ENCODE peak calls at places on chromosomes 16 and 17, in five cellular contexts. One of them, this sample, is unnamed.
A peak's percentile ranks its signal among the peaks of the same experiment; 100 is the strongest.

GRCh38 chr17:41567317-41567716 is 4.5 kb downstream of the KRT9 start:
- DNase-seq in nephron progenitor cell: no peak
- DNase-seq in stimulated activated effector memory CD8-positive, alpha-beta T cell treated with anti-CD3 and anti-CD28 coated beads, Interleukin-12 subunit alpha, Interleukin-12 subunit beta, amount 100 ng/mL, for 72 hours: no peak
- DNase-seq in esophagus squamous epithelium: no peak
- DNase-seq in HT-29: no peak
- DNase-seq in this sample: no peak

GRCh38 chr16:73560497-73560896 is 512.6 kb upstream of the ZFHX3 start:
- DNase-seq in stimulated activated effector memory CD8-positive, alpha-beta T cell treated with anti-CD3 and anti-CD28 coated beads, Interleukin-12 subunit alpha, Interleukin-12 subunit beta, amount 100 ng/mL, for 72 hours: no peak
- DNase-seq in nephron progenitor cell: no peak
- DNase-seq in esophagus squamous epithelium: no peak
- DNase-seq in HT-29: no peak
- DNase-seq in this sample: no peak

GRCh38 chr17:2211661-2212327 is 91.8 kb downstream of the SMG6 start:
- DNase-seq in esophagus squamous epithelium: no peak
- DNase-seq in HT-29: no peak
- DNase-seq in stimulated activated effector memory CD8-positive, alpha-beta T cell treated with anti-CD3 and anti-CD28 coated beads, Interleukin-12 subunit alpha, Interleukin-12 subunit beta, amount 100 ng/mL, for 72 hours: no peak
- DNase-seq in nephron progenitor cell: no peak
- DNase-seq in this sample: no peak

GRCh38 chr17:50151041-50151936 is 812 bp upstream of the PPP1R9B start:
- DNase-seq in HT-29: peak; percentile 91
- DNase-seq in nephron progenitor cell: peak; percentile 89
- DNase-seq in esophagus squamous epithelium: peak; percentile 57
- DNase-seq in stimulated activated effector memory CD8-positive, alpha-beta T cell treated with anti-CD3 and anti-CD28 coated beads, Interleukin-12 subunit alpha, Interleukin-12 subunit beta, amount 100 ng/mL, for 72 hours: peak; percentile 91
- DNase-seq in this sample: peak; percentile 96

GRCh38 chr17:82449136-82449882 is 1.2 kb downstream of the CYBC1 start:
- DNase-seq in esophagus squamous epithelium: peak; percentile 51
- DNase-seq in stimulated activated effector memory CD8-positive, alpha-beta T cell treated with anti-CD3 and anti-CD28 coated beads, Interleukin-12 subunit alpha, Interleukin-12 subunit beta, amount 100 ng/mL, for 72 hours: peak; percentile 84
- DNase-seq in nephron progenitor cell: no peak
- DNase-seq in HT-29: no peak
- DNase-seq in this sample: no peak

GRCh38 chr16:78503501-78504110 is 404.2 kb downstream of the WWOX start:
- DNase-seq in esophagus squamous epithelium: no peak
- DNase-seq in nephron progenitor cell: peak; percentile 45
- DNase-seq in stimulated activated effector memory CD8-positive, alpha-beta T cell treated with anti-CD3 and anti-CD28 coated beads, Interleukin-12 subunit alpha, Interleukin-12 subunit beta, amount 100 ng/mL, for 72 hours: peak; percentile 63
- DNase-seq in HT-29: peak; percentile 59
- DNase-seq in this sample: peak; percentile 9

GRCh38 chr16:48203974-48204824 is 39.9 kb upstream of the LONP2 start:
- DNase-seq in stimulated activated effector memory CD8-positive, alpha-beta T cell treated with anti-CD3 and anti-CD28 coated beads, Interleukin-12 subunit alpha, Interleukin-12 subunit beta, amount 100 ng/mL, for 72 hours: no peak
- DNase-seq in HT-29: peak; percentile 43
- DNase-seq in esophagus squamous epithelium: no peak
- DNase-seq in nephron progenitor cell: no peak
- DNase-seq in this sample: no peak

GRCh38 chr17:68290955-68291835 is at the start of the genes ARSG and SLC16A6:
- DNase-seq in HT-29: peak; percentile 68
- DNase-seq in esophagus squamous epithelium: no peak
- DNase-seq in stimulated activated effector memory CD8-positive, alpha-beta T cell treated with anti-CD3 and anti-CD28 coated beads, Interleukin-12 subunit alpha, Interleukin-12 subunit beta, amount 100 ng/mL, for 72 hours: peak; percentile 91
- DNase-seq in nephron progenitor cell: peak; percentile 76
- DNase-seq in this sample: peak; percentile 55

GRCh38 chr17:69575346-69575761 is 160.9 kb downstream of the MAP2K6 start:
- DNase-seq in nephron progenitor cell: no peak
- DNase-seq in esophagus squamous epithelium: no peak
- DNase-seq in HT-29: no peak
- DNase-seq in stimulated activated effector memory CD8-positive, alpha-beta T cell treated with anti-CD3 and anti-CD28 coated beads, Interleukin-12 subunit alpha, Interleukin-12 subunit beta, amount 100 ng/mL, for 72 hours: no peak
- DNase-seq in this sample: no peak

GRCh38 chr17:82217530-82218204 is 5.0 kb upstream of the CCDC57 start:
- DNase-seq in esophagus squamous epithelium: no peak
- DNase-seq in HT-29: peak; percentile 28
- DNase-seq in stimulated activated effector memory CD8-positive, alpha-beta T cell treated with anti-CD3 and anti-CD28 coated beads, Interleukin-12 subunit alpha, Interleukin-12 subunit beta, amount 100 ng/mL, for 72 hours: no peak
- DNase-seq in nephron progenitor cell: no peak
- DNase-seq in this sample: no peak

GRCh38 chr16:50741225-50741807 is 570 bp upstream of the CYLD start:
- DNase-seq in nephron progenitor cell: no peak
- DNase-seq in stimulated activated effector memory CD8-positive, alpha-beta T cell treated with anti-CD3 and anti-CD28 coated beads, Interleukin-12 subunit alpha, Interleukin-12 subunit beta, amount 100 ng/mL, for 72 hours: no peak
- DNase-seq in esophagus squamous epithelium: no peak
- DNase-seq in HT-29: no peak
- DNase-seq in this sample: no peak

GRCh38 chr17:15930426-15930825 is 14.5 kb upstream of the ADORA2B start:
- DNase-seq in stimulated activated effector memory CD8-positive, alpha-beta T cell treated with anti-CD3 and anti-CD28 coated beads, Interleukin-12 subunit alpha, Interleukin-12 subunit beta, amount 100 ng/mL, for 72 hours: no peak
- DNase-seq in esophagus squamous epithelium: no peak
- DNase-seq in nephron progenitor cell: no peak
- DNase-seq in HT-29: no peak
- DNase-seq in this sample: no peak

GRCh38 chr17:7293821-7294613 is 422 bp downstream of the YBX2 start:
- DNase-seq in esophagus squamous epithelium: no peak
- DNase-seq in stimulated activated effector memory CD8-positive, alpha-beta T cell treated with anti-CD3 and anti-CD28 coated beads, Interleukin-12 subunit alpha, Interleukin-12 subunit beta, amount 100 ng/mL, for 72 hours: no peak
- DNase-seq in HT-29: peak; percentile 57
- DNase-seq in nephron progenitor cell: peak; percentile 56
- DNase-seq in this sample: no peak

GRCh38 chr17:14428640-14429029 is 127.8 kb downstream of the HS3ST3B1 start:
- DNase-seq in nephron progenitor cell: no peak
- DNase-seq in esophagus squamous epithelium: no peak
- DNase-seq in HT-29: no peak
- DNase-seq in stimulated activated effector memory CD8-positive, alpha-beta T cell treated with anti-CD3 and anti-CD28 coated beads, Interleukin-12 subunit alpha, Interleukin-12 subunit beta, amount 100 ng/mL, for 72 hours: no peak
- DNase-seq in this sample: no peak

GRCh38 chr17:69565447-69565846 is 150.9 kb downstream of the MAP2K6 start:
- DNase-seq in nephron progenitor cell: no peak
- DNase-seq in esophagus squamous epithelium: no peak
- DNase-seq in stimulated activated effector memory CD8-positive, alpha-beta T cell treated with anti-CD3 and anti-CD28 coated beads, Interleukin-12 subunit alpha, Interleukin-12 subunit beta, amount 100 ng/mL, for 72 hours: no peak
- DNase-seq in HT-29: no peak
- DNase-seq in this sample: no peak

GRCh38 chr16:17343028-17343427 is 127.7 kb downstream of the XYLT1 start:
- DNase-seq in HT-29: no peak
- DNase-seq in esophagus squamous epithelium: no peak
- DNase-seq in stimulated activated effector memory CD8-positive, alpha-beta T cell treated with anti-CD3 and anti-CD28 coated beads, Interleukin-12 subunit alpha, Interleukin-12 subunit beta, amount 100 ng/mL, for 72 hours: peak; percentile 69
- DNase-seq in nephron progenitor cell: no peak
- DNase-seq in this sample: peak; percentile 26

GRCh38 chr17:5591966-5592365 is 7.7 kb upstream of the NLRP1 start:
- DNase-seq in HT-29: no peak
- DNase-seq in esophagus squamous epithelium: no peak
- DNase-seq in nephron progenitor cell: no peak
- DNase-seq in stimulated activated effector memory CD8-positive, alpha-beta T cell treated with anti-CD3 and anti-CD28 coated beads, Interleukin-12 subunit alpha, Interleukin-12 subunit beta, amount 100 ng/mL, for 72 hours: no peak
- DNase-seq in this sample: no peak

GRCh38 chr17:75356260-75356937 is 49.1 kb downstream of the GRB2 start:
- DNase-seq in stimulated activated effector memory CD8-positive, alpha-beta T cell treated with anti-CD3 and anti-CD28 coated beads, Interleukin-12 subunit alpha, Interleukin-12 subunit beta, amount 100 ng/mL, for 72 hours: no peak
- DNase-seq in nephron progenitor cell: no peak
- DNase-seq in esophagus squamous epithelium: no peak
- DNase-seq in HT-29: no peak
- DNase-seq in this sample: no peak

GRCh38 chr17:65459667-65460415 is 101.6 kb downstream of the AXIN2 start:
- DNase-seq in esophagus squamous epithelium: no peak
- DNase-seq in stimulated activated effector memory CD8-positive, alpha-beta T cell treated with anti-CD3 and anti-CD28 coated beads, Interleukin-12 subunit alpha, Interleukin-12 subunit beta, amount 100 ng/mL, for 72 hours: no peak
- DNase-seq in nephron progenitor cell: no peak
- DNase-seq in HT-29: no peak
- DNase-seq in this sample: no peak

GRCh38 chr16:49859139-49859947 is 3.4 kb upstream of the ZNF423 start:
- DNase-seq in stimulated activated effector memory CD8-positive, alpha-beta T cell treated with anti-CD3 and anti-CD28 coated beads, Interleukin-12 subunit alpha, Interleukin-12 subunit beta, amount 100 ng/mL, for 72 hours: no peak
- DNase-seq in nephron progenitor cell: peak; percentile 66
- DNase-seq in esophagus squamous epithelium: no peak
- DNase-seq in HT-29: no peak
- DNase-seq in this sample: no peak

This sample was measured in GM19239.